ENCODE peak calls at places on chromosomes 6 and 20, in eight cellular contexts. N is neural progenitor cell; K is OCI-LY7; O is mammary epithelial cell; W is HCT116; U is CD8-positive, alpha-beta T cell; R is cardiac muscle cell; P is esophagus squamous epithelium. X is an unnamed sample.

GRCh38 chr20:32830437-32830836 is 10.7 kb downstream of the MAPRE1 start:
- DNase-seq in R (peak; percentile 74), O (no peak), U (no peak), P (no peak), W (no peak), K (no peak), N (no peak), X (no peak)

GRCh38 chr6:155765275-155766194 is 309.9 kb upstream of the NOX3 start:
- DNase-seq in N (no peak), R (peak; percentile 81), P (no peak), K (no peak), U (no peak), O (peak; percentile 19), W (no peak), X (peak; percentile 10)

GRCh38 chr6:84410377-84410776 is 182.9 kb upstream of the CEP162 start:
- DNase-seq in W (no peak), O (no peak), N (no peak), R (no peak), K (no peak), P (no peak), U (no peak), X (no peak)

GRCh38 chr6:31727717-31728671 is 1.1 kb downstream of the DDAH2 start:
- DNase-seq in U (no peak), O (no peak), R (no peak), K (peak; percentile 90), N (no peak), P (no peak), W (no peak), X (no peak)

GRCh38 chr6:75244063-75244575 is 518 bp upstream of the COX7A2 start:
- DNase-seq in R (no peak), P (no peak), N (no peak), K (no peak), W (no peak), O (no peak), U (no peak), X (peak; percentile 21)

GRCh38 chr6:15253107-15254073 is 7.5 kb downstream of the JARID2 start:
- DNase-seq in R (no peak), O (no peak), K (no peak), W (no peak), P (no peak), N (no peak), U (no peak), X (no peak)

GRCh38 chr6:136034422-136034821 is 182.9 kb downstream of the PDE7B start:
- DNase-seq in K (no peak), R (no peak), P (no peak), N (no peak), O (no peak), U (no peak), W (no peak), X (no peak)

GRCh38 chr6:157079277-157079676 is 244.0 kb downstream of the TMEM242 start:
- DNase-seq in K (no peak), N (no peak), O (no peak), U (no peak), P (no peak), R (no peak), W (no peak), X (peak; percentile 44)

GRCh38 chr6:106098383-106099234 is 12.5 kb downstream of the PRDM1 start:
- DNase-seq in W (peak; percentile 38), K (peak; percentile 52), U (peak; percentile 70), R (peak; percentile 72), O (peak; percentile 69), N (peak; percentile 40), P (no peak), X (peak; percentile 97)

GRCh38 chr6:549901-550300 is 107.0 kb downstream of the HUS1B start:
- DNase-seq in R (no peak), P (no peak), N (no peak), U (no peak), O (no peak), K (no peak), W (no peak), X (no peak)

GRCh38 chr20:11651138-11651537 is 266.6 kb upstream of the BTBD3 start:
- DNase-seq in R (no peak), O (no peak), W (no peak), P (no peak), N (no peak), U (no peak), K (no peak), X (no peak)

DNA sequence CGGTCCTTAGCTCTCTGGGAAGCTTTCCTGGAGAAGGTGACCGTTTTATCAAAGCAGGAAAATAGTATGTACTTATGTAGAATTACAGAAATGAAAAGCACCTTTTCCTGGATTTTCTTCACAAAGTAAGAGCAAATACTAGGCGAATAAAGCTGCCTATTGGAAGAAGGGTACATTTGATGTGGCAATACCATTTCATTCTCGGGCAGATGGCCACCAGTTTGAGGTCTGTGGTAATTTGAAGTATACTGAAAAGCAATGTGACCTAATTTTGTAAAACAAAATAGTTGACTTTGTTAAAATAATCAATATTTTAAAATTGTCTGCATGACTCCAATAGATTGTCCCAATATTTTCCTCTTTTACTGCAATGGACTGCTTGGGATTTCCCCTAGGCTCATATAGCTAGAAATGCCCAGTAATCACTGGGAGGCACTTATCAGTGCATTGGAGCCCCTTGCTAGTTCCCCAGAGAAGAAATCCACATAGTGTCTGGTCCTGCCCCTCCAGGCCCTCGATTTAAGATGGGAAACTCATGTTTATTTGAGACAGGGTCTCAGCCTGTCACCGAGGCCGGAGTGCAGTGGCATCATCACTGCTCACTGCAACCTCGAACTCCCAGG is 7.4 kb upstream of the UTRN start:
- DNase-seq in K (no peak), N (no peak), U (no peak), R (no peak), W (no peak), P (no peak), O (no peak), X (no peak)
- H3K36me3 ChIP-seq in K (no peaks in the 10 kb centered on the region), N (no peaks in the 10 kb centered on the region), U (no peaks in the 10 kb centered on the region), R (no peaks in the 10 kb centered on the region), W (no peaks in the 10 kb centered on the region), P (no peaks in the 10 kb centered on the region), O (no peaks in the 10 kb centered on the region), X (no peaks in the 10 kb centered on the region)

DNA sequence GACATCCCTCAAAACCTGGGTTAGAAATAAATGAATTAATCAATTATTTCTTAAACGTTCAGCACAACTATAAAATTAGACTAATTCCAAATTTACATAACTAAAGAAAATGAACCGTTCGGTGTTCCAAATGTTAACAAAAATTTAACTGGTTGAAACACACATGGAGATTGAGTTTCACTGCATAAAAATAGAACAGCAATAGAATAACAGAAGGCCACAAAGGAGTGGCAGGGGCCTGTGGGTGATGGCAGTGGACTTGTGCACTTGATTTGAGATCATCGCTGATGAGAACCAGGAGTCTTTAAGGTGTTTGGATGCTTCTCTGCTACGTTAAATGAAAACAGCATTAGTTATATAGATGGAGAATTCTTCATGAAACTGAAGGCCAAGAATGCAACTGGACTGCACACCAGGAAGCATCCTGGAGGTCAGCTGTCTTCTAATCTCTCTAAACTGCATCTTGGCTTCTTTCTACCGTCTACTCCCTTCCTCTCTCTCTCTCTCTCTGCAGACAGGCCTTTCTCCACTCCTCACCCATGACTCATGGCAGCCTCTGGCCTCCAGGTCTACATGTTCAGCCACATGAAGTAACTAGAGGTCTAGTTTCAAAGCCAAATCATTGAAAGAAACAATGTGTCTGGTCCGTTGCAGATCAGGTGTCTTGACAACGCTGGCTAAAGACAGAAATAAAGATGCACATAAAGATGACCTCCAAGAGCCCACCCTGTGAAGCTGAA is 111.3 kb downstream of the SIM1 start:
- DNase-seq in U (no peak), O (peak; percentile 32), P (no peak), K (no peak), N (no peak), R (peak; percentile 79), W (no peak), X (peak; percentile 43)
- H3K4me3 ChIP-seq in U (no peak overlapping the region), O (no peak overlapping the region), P (no peak overlapping the region), K (no peak overlapping the region), N (no peak overlapping the region), R (no peak overlapping the region), W (no peak overlapping the region), X (no peak overlapping the region)

GRCh38 chr20:4233520-4233919 is 218.2 kb upstream of the RNF24 start:
- DNase-seq in N (no peak), K (no peak), U (no peak), R (no peak), W (no peak), O (no peak), P (no peak), X (no peak)
- TF ChIP-seq CTCF in N (peak; percentile 9), K (peak; percentile 40), U (no peak), R (peak; percentile 38), W (no peak), O (peak; percentile 26), P (no peak), X (no peak)

GRCh38 chr6:37283268-37283667 is 25.3 kb upstream of the TMEM217 start:
- DNase-seq in K (no peak), O (no peak), N (no peak), P (no peak), R (no peak), U (no peak), W (no peak), X (no peak)
- H3K36me3 ChIP-seq in K (peaks cover 56% of the 10 kb centered on the region), O (peaks cover 16% of the 10 kb centered on the region), N (peaks cover 4% of the 10 kb centered on the region), P (peaks cover 11% of the 10 kb centered on the region), R (peaks cover 30% of the 10 kb centered on the region), U (peaks cover 44% of the 10 kb centered on the region), W (peaks cover 33% of the 10 kb centered on the region), X (peaks cover 9% of the 10 kb centered on the region)

GRCh38 chr20:41131594-41132387 is 5.6 kb upstream of the PLCG1 start:
- DNase-seq in R (no peak), N (no peak), K (no peak), W (no peak), O (no peak), U (no peak), P (no peak), X (no peak)
- H3K4me3 ChIP-seq in R (no peak overlapping the region), N (no peak overlapping the region), K (no peak overlapping the region), W (no peak overlapping the region), O (no peak overlapping the region), U (no peak overlapping the region), P (no peak overlapping the region), X (no peak overlapping the region)

DNA sequence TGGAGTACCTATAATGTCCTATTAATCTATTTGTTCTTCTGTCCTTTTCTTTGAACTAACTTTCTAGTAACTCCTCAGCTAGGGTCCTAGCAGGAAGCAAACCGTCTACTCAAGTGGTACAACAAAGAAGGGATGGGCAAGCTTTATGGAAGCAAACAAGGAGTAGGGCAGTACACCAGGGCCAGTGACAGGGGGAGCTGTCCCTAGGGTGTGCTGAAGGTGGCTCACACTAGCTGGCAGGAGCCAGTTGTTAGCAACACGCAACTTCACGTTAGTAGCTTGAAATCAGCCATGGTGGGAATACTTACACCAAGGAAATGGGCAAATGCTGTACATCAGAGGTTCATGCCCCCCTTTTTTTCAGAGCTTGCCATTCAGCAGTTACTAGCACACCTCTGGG is 74.0 kb upstream of the EYA2 start:
- DNase-seq in K (no peak), U (no peak), W (no peak), P (no peak), O (peak; percentile 10), N (no peak), R (no peak), X (peak; percentile 10)
- TF ChIP-seq CTCF in K (no peak), U (no peak), W (no peak), P (peak; percentile 18), O (no peak), N (no peak), R (peak; percentile 5), X (peak; percentile 50)

DNA sequence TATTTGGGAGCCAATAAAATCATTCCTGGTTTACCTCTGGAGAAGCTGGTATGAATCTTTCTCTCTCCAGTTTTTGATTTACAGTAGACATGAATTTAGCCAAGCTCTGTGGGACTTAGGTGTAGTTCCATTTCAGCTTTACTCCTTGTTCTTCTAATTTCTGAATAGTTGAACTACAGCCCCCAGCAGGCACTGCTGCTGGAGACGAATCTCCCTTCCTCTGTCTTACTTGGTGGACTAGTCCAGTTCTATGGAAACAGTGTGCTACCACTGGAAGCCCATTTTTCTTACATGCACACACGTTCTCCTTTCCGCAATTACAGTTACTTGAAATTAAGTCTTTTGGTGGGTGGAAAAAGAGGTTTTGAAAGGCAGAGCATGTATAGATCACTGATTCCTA is 42.3 kb downstream of the RALGAPB start:
- DNase-seq in W (no peak), N (no peak), P (no peak), U (no peak), K (no peak), R (no peak), O (no peak), X (no peak)
- H3K36me3 ChIP-seq in W (peaks cover 5% of the 10 kb centered on the region), N (peaks cover 19% of the 10 kb centered on the region), P (no peaks in the 10 kb centered on the region), U (peaks cover 22% of the 10 kb centered on the region), K (peaks cover 61% of the 10 kb centered on the region), R (peaks cover 21% of the 10 kb centered on the region), O (peaks cover 5% of the 10 kb centered on the region), X (peaks cover 5% of the 10 kb centered on the region)